ENCODE peak calls at places on chromosomes 3 and 15, in five cellular contexts. D, W, Y, E and F are unnamed samples.
A peak's percentile ranks its signal among the peaks of the same experiment; 100 is the strongest.

GRCh38 chr15:27463699-27464098 is 492.7 kb downstream of the GABRG3 start:
- DNase-seq in D (no peak), W (no peak), Y (no peak), E (no peak), F (no peak)

GRCh38 chr15:22968356-22968755 is 11.8 kb downstream of the CYFIP1 start:
- DNase-seq in D (peak; percentile 51), W (no peak), Y (no peak), E (no peak), F (no peak)

GRCh38 chr15:81239190-81239589 is 42.5 kb downstream of the IL16 start:
- DNase-seq in D (no peak), W (no peak), Y (no peak), E (no peak), F (no peak)

GRCh38 chr15:70088427-70088826 is 9.3 kb downstream of the TLE3 start:
- DNase-seq in D (no peak), W (no peak), Y (peak; percentile 99), E (no peak), F (no peak)

GRCh38 chr15:80999623-81000036 is 1.1 kb upstream of the TLNRD1 start:
- DNase-seq in D (no peak), W (no peak), Y (no peak), E (no peak), F (no peak)

GRCh38 chr3:23751485-23751811 is 54.3 kb upstream of the UBE2E1 start:
- DNase-seq in D (peak; percentile 12), W (no peak), Y (peak; percentile 7), E (peak; percentile 32), F (no peak)

GRCh38 chr3:122013448-122013925 is 8.6 kb downstream of the ILDR1 start:
- DNase-seq in D (no peak), W (no peak), Y (no peak), E (no peak), F (no peak)

GRCh38 chr3:126083511-126083912 is 412 bp downstream of the SLC41A3 start:
- DNase-seq in D (peak; percentile 63), W (no peak), Y (peak; percentile 69), E (peak; percentile 40), F (peak; percentile 70)

GRCh38 chr3:190382082-190382481 is 5.9 kb upstream of the CLDN16 start:
- DNase-seq in D (peak; percentile 51), W (no peak), Y (no peak), E (no peak), F (no peak)

GRCh38 chr15:81052046-81052445 is 51.3 kb downstream of the TLNRD1 start:
- DNase-seq in D (no peak), W (no peak), Y (no peak), E (no peak), F (no peak)

GRCh38 chr15:62416535-62416934 is 251.4 kb upstream of the C2CD4B start:
- DNase-seq in D (no peak), W (no peak), Y (no peak), E (no peak), F (no peak)

GRCh38 chr15:101266787-101267186 is 10.5 kb downstream of the SELENOS start:
- DNase-seq in D (no peak), W (no peak), Y (no peak), E (no peak), F (no peak)

GRCh38 chr3:55624238-55624637 is 137.1 kb upstream of the WNT5A start:
- DNase-seq in D (peak; percentile 86), W (peak; percentile 45), Y (no peak), E (no peak), F (no peak)

GRCh38 chr3:147702499-147702898 is 293.3 kb downstream of the ZIC1 start:
- DNase-seq in D (no peak), W (no peak), Y (no peak), E (no peak), F (no peak)

GRCh38 chr3:5058463-5058862 is 63.6 kb upstream of the ARL8B start:
- DNase-seq in D (no peak), W (no peak), Y (no peak), E (no peak), F (no peak)

GRCh38 chr15:89114974-89115373 is 26.7 kb downstream of the ABHD2 start:
- DNase-seq in D (no peak), W (no peak), Y (peak; percentile 80), E (no peak), F (no peak)

GRCh38 chr3:172257638-172258400 is 190.4 kb downstream of the GHSR start:
- DNase-seq in D (no peak), W (no peak), Y (no peak), E (no peak), F (no peak)

GRCh38 chr3:151146071-151146730 is 56.8 kb downstream of the GPR171 start:
- DNase-seq in D (peak; percentile 81), W (peak; percentile 75), Y (peak; percentile 90), E (peak; percentile 67), F (peak; percentile 87)

GRCh38 chr15:62067448-62068044 is 769 bp downstream of the C2CD4A start:
- DNase-seq in D (peak; percentile 37), W (no peak), Y (peak; percentile 56), E (peak; percentile 21), F (peak; percentile 34)

GRCh38 chr15:74251187-74251811 is 15.2 kb downstream of the CCDC33 start:
- DNase-seq in D (no peak), W (peak; percentile 87), Y (no peak), E (no peak), F (no peak)